ENCODE peak calls at places on chromosomes 6 and 20, in four cellular contexts. Y, B, G and H are unnamed samples.
A peak's percentile ranks its signal among the peaks of the same experiment; 100 is the strongest.

GRCh38 chr20:11447371-11448100 is 470.2 kb upstream of the BTBD3 start:
- DNase-seq in G (no peak), Y (no peak), B (no peak), H (no peak)

GRCh38 chr6:137783640-137784198 is 83.3 kb upstream of the TNFAIP3 start:
- DNase-seq in G (no peak), Y (no peak), B (no peak), H (no peak)

GRCh38 chr6:53041356-53041755 is 23.8 kb upstream of the FBXO9 start:
- DNase-seq in G (no peak), B (no peak), Y (no peak), H (no peak)

GRCh38 chr6:24949020-24949569 is 13.3 kb upstream of the RIPOR2 start:
- DNase-seq in G (no peak), Y (no peak), B (no peak), H (no peak)

GRCh38 chr20:23347791-23348190 is 2.8 kb upstream of the NXT1 start:
- DNase-seq in B (no peak), Y (no peak), G (no peak), H (no peak)

GRCh38 chr6:27471365-27472115 is 1.4 kb downstream of the ZNF184 start:
- DNase-seq in G (no peak), Y (no peak), B (no peak), H (no peak)

GRCh38 chr20:19750207-19750606 is 7.9 kb upstream of the RIN2 start:
- DNase-seq in G (no peak), B (no peak), Y (no peak), H (no peak)

GRCh38 chr20:62676976-62677375 is 31.7 kb upstream of the NTSR1 start:
- DNase-seq in G (no peak), Y (no peak), B (no peak), H (no peak)

GRCh38 chr6:169590376-169590939 is 111.4 kb downstream of the WDR27 start:
- DNase-seq in Y (no peak), G (no peak), B (no peak), H (no peak)

GRCh38 chr6:97865612-97866011 is 582.6 kb upstream of the MMS22L start:
- DNase-seq in G (no peak), B (no peak), Y (no peak), H (no peak)

GRCh38 chr6:165799736-165800135 is 136.7 kb upstream of the PDE10A start:
- DNase-seq in G (no peak), Y (peak; percentile 79), B (no peak), H (no peak)

GRCh38 chr20:10093087-10093591 is 58.4 kb downstream of the ANKEF1 start:
- DNase-seq in Y (no peak), G (no peak), B (no peak), H (no peak)

GRCh38 chr6:163415620-163416379 is 1.3 kb downstream of the QKI start:
- DNase-seq in B (peak; percentile 70), Y (peak; percentile 80), G (no peak), H (no peak)

GRCh38 chr20:62832212-62832922 is 15.5 kb downstream of the COL9A3 start:
- DNase-seq in B (peak; percentile 85), Y (peak; percentile 74), G (no peak), H (no peak)

GRCh38 chr6:163548624-163549023 is 134.1 kb downstream of the QKI start:
- DNase-seq in B (no peak), Y (no peak), G (no peak), H (no peak)

GRCh38 chr6:116173928-116174327 is 48.0 kb upstream of the COL10A1 start:
- DNase-seq in Y (no peak), B (no peak), G (no peak), H (no peak)

DNA sequence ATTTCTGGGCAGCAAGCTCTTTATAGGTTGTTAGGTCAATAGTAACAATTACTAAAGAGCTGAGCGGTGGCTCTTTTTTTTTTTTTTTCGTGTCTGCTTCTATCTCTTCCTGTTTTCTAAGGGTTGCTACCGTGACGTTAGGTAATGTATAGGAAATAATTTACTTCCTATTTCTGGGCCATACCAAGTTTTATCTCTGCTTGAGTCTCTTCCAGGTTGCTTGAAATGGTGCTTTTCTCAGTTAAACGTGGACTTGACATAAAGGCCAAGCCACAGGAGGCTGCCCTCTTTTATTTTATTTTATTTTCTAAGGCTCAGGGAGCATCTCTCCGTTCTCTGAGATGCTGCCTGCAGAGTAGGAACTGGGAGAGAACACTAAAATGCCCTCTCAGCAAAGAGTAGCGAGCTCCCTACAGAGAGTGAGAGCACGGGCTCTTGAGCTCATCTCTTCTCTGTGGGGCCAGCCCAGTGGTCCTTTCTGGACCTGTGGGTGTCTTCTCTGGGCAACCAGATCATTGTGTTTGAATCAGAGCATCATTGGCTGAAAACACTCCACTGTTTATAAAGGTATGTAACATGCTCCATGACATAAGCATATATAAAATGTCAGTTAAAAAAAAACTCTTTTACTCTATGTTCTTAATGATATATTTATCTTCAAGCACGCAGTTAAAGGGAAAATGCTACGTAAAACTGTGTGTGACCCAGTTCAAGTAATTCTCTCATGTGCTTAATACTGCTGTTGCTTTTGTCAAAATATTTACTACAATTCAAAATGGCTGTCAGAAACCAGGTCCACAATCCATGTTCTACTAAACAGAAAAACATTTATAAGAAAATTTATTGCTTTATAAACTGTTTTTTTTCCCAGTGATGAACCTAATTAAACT is at the start of gene ZNF831:
- DNase-seq in Y (no peak), B (no peak), G (no peak), H (no peak)
- H3K4me3 ChIP-seq in Y (no peak within 1 kb of the TSS), B (no peak within 1 kb of the TSS), G (no peak within 1 kb of the TSS), H (no peak within 1 kb of the TSS)

GRCh38 chr20:46022411-46023147 is 6.4 kb upstream of the SLC12A5 start:
- DNase-seq in B (peak; percentile 63), G (no peak), Y (no peak), H (no peak)
- H3K4me3 ChIP-seq in B (peak overlapping the region; percentile 48), G (peak overlapping the region; percentile 47), Y (no peak overlapping the region), H (peak overlapping the region; percentile 40)

DNA sequence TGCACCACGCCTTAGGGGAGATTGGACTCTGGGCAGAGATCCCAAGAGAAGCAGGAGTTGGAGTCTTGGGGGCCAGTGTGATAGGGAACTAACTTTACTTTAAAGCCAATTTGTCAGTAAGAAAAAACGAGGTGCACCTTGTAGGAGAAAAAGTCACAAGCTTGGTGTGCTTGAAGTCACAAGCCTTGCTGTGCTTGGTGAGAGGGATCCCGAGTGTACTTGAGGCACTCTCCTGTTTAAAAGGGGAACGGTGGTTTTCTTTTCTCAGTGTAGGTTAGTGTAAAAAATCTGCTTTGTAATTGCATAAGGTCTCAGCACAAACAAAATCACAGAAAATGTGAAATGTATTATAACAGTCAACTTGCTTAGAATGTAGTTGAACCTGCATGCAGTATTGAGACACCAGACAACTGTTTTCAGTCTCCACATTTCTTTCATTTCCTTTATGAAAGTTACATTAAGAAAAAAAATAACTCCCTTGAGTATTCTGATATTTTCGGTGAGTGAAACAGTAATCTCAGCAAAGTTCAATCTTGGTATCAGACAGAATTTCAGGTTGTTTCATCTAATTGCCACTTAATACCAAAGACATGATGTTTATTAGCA is 111.1 kb upstream of the DUSP22 start:
- DNase-seq in Y (no peak), G (no peak), B (no peak), H (no peak)
- H3K4me3 ChIP-seq in Y (no peak overlapping the region), G (no peak overlapping the region), B (no peak overlapping the region), H (no peak overlapping the region)

GRCh38 chr6:41600499-41601247 is 37.6 kb upstream of the MDFI start:
- DNase-seq in Y (peak; percentile 58), B (no peak), G (no peak), H (no peak)

GRCh38 chr6:41604006-41604405 is 34.3 kb upstream of the MDFI start:
- DNase-seq in G (no peak), Y (peak; percentile 41), B (no peak), H (peak; percentile 49)

GRCh38 chr6:41601248-41601549 is 37.1 kb upstream of the MDFI start:
- DNase-seq in B (no peak), Y (no peak), G (no peak), H (no peak)

GRCh38 chr6:41602422-41602743 is 35.9 kb upstream of the MDFI start:
- DNase-seq in G (no peak), B (no peak), Y (peak; percentile 62), H (peak; percentile 54)

GRCh38 chr6:41602864-41603608 is 35.2 kb upstream of the MDFI start:
- DNase-seq in Y (peak; percentile 91), B (peak; percentile 74), G (peak; percentile 41), H (peak; percentile 88)
- H3K4me3 ChIP-seq in Y (no peak overlapping the region), B (no peak overlapping the region), G (no peak overlapping the region), H (no peak overlapping the region)

DNA sequence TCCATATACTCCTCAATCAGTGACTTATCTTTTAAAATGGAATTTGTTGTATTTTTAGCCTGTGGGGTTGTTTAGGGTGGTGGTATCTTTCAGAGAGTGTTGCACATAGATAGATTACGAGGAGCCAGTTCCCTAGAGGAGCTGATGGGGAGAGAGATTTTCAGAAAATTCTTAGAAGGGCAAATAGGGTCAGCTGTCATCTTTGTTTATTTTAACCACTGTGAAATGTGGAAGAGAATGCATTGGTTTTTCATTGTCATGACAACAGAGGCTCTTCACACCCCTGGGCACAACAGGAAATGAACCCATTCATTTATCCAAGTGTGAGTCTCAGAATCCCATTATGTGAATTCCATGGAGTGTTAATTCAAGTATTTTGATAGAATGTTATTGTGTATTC is 188.4 kb downstream of the JARID2 start:
- DNase-seq in B (no peak), G (no peak), Y (no peak), H (no peak)
- H3K4me3 ChIP-seq in B (no peak overlapping the region), G (no peak overlapping the region), Y (no peak overlapping the region), H (no peak overlapping the region)

GRCh38 chr20:24672886-24673677 is 203.7 kb downstream of the SYNDIG1 start:
- DNase-seq in Y (peak; percentile 52), B (no peak), G (peak; percentile 96), H (peak; percentile 44)
- H3K4me3 ChIP-seq in Y (no peak overlapping the region), B (no peak overlapping the region), G (no peak overlapping the region), H (no peak overlapping the region)

GRCh38 chr20:50415516-50416268 is 94.5 kb upstream of the PTPN1 start:
- DNase-seq in B (peak; percentile 97), Y (peak; percentile 100), G (no peak), H (peak; percentile 99)

GRCh38 chr20:50415031-50415515 is 95.1 kb upstream of the PTPN1 start:
- DNase-seq in B (peak; percentile 81), Y (no peak), G (no peak), H (no peak)

GRCh38 chr20:50417484-50418235 is 92.5 kb upstream of the PTPN1 start:
- DNase-seq in B (no peak), G (no peak), Y (no peak), H (no peak)

GRCh38 chr20:50416930-50417329 is 93.3 kb upstream of the PTPN1 start:
- DNase-seq in Y (no peak), G (no peak), B (no peak), H (no peak)

GRCh38 chr20:50416269-50416863 is 93.8 kb upstream of the PTPN1 start:
- DNase-seq in G (no peak), B (no peak), Y (no peak), H (no peak)
- H3K4me3 ChIP-seq in G (no peak overlapping the region), B (no peak overlapping the region), Y (no peak overlapping the region), H (no peak overlapping the region)

GRCh38 chr20:63915471-63915870 is 20.5 kb downstream of the DNAJC5 start:
- DNase-seq in B (peak; percentile 40), G (no peak), Y (no peak), H (no peak)

GRCh38 chr20:63908008-63908682 is 13.2 kb downstream of the DNAJC5 start:
- DNase-seq in G (no peak), B (no peak), Y (no peak), H (no peak)

GRCh38 chr20:63913768-63914167 is 18.8 kb downstream of the DNAJC5 start:
- DNase-seq in G (no peak), Y (no peak), B (no peak), H (no peak)

GRCh38 chr20:63911171-63911570 is 16.2 kb downstream of the DNAJC5 start:
- DNase-seq in Y (no peak), G (no peak), B (peak; percentile 47), H (no peak)
- H3K4me3 ChIP-seq in Y (no peak overlapping the region), G (no peak overlapping the region), B (no peak overlapping the region), H (no peak overlapping the region)